ENCODE peak calls at places on chromosomes 7 and 10, in six cellular contexts. B, L, D, U, A and I are unnamed samples.
A peak's percentile ranks its signal among the peaks of the same experiment; 100 is the strongest.

GRCh38 chr7:5429253-5429856 is 5.7 kb upstream of the TNRC18 start:
- DNase-seq in B (peak; percentile 75), A (peak; percentile 80), D (no peak), L (peak; percentile 47), U (no peak), I (peak; percentile 72)

GRCh38 chr7:83936056-83936703 is 258.4 kb downstream of the SEMA3A start:
- DNase-seq in U (peak; percentile 76), D (peak; percentile 54), A (peak; percentile 75), L (peak; percentile 81), B (peak; percentile 66), I (peak; percentile 52)

GRCh38 chr7:142379445-142379844 is 121.6 kb upstream of the PRSS58 start:
- DNase-seq in U (no peak), L (no peak), A (no peak), D (no peak), B (no peak), I (no peak)

GRCh38 chr7:91240546-91240945 is 23.7 kb upstream of the FZD1 start:
- DNase-seq in B (no peak), L (peak; percentile 51), A (peak; percentile 63), D (no peak), U (no peak), I (no peak)

GRCh38 chr10:129105266-129105665 is 361.8 kb upstream of the MGMT start:
- DNase-seq in A (peak; percentile 42), U (no peak), D (no peak), L (peak; percentile 66), B (no peak), I (no peak)

GRCh38 chr10:99084161-99084560 is 151.5 kb downstream of the HPSE2 start:
- DNase-seq in B (no peak), L (no peak), U (no peak), A (no peak), D (no peak), I (no peak)

GRCh38 chr7:4849390-4849789 is 12.4 kb downstream of the PAPOLB start:
- DNase-seq in A (no peak), L (peak; percentile 26), D (peak; percentile 99), U (no peak), B (no peak), I (no peak)

GRCh38 chr10:5876181-5876768 is 13.4 kb downstream of the ANKRD16 start:
- DNase-seq in B (no peak), A (no peak), U (no peak), D (peak; percentile 61), L (peak; percentile 36), I (no peak)

GRCh38 chr7:39609462-39610149 is 13.8 kb upstream of the RALA start:
- DNase-seq in A (no peak), L (no peak), B (peak; percentile 76), U (peak; percentile 17), D (no peak), I (peak; percentile 54)

GRCh38 chr7:44678096-44678467 is 70.6 kb upstream of the ZMIZ2 start:
- DNase-seq in B (no peak), A (no peak), L (peak; percentile 18), D (peak; percentile 2), U (no peak), I (no peak)

DNA sequence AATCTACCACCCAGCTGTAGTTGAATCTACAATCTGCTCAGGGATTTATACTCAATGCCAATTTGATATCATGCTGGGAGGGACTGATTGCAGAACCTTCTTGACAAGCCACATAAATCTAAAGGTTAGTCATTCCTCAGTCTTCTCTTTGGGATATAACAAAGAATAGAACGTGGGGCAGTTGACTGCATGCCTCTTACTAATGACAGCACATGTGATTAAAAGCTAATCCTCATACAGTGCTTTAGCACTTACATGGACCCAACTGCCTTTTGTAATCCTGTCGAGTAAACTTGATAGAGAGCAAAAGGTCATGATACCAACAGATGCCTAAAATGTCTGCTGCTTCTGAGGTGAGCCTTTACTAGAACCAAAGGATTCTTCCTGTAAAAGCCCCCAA is 12.3 kb downstream of the KLHL7 start:
- DNase-seq in L (peak; percentile 5), A (no peak), U (no peak), D (no peak), B (no peak), I (no peak)
- H2AK5ac ChIP-seq in L (no peak overlapping the region), A (no peak overlapping the region), U (no peak overlapping the region), D (no peak overlapping the region), B (no peak overlapping the region), I (no peak overlapping the region)

GRCh38 chr7:14834456-14834855 is 68.1 kb downstream of the DGKB start:
- DNase-seq in U (no peak), A (no peak), B (no peak), D (no peak), L (peak; percentile 43), I (no peak)
- H4K91ac ChIP-seq in U (no peak overlapping the region), A (no peak overlapping the region), B (no peak overlapping the region), D (no peak overlapping the region), L (no peak overlapping the region), I (no peak overlapping the region)

GRCh38 chr10:72258617-72259016 is 15.1 kb upstream of the DDIT4 start:
- DNase-seq in A (no peak), B (no peak), D (no peak), U (no peak), L (no peak), I (no peak)

GRCh38 chr10:72260215-72260587 is 13.5 kb upstream of the DDIT4 start:
- DNase-seq in A (no peak), U (no peak), D (no peak), B (no peak), L (no peak), I (no peak)

GRCh38 chr10:72261323-72262018 is 12.3 kb upstream of the DDIT4 start:
- DNase-seq in L (no peak), D (peak; percentile 13), B (no peak), A (no peak), U (no peak), I (no peak)

GRCh38 chr10:72260588-72261322 is 13.0 kb upstream of the DDIT4 start:
- DNase-seq in L (peak; percentile 62), B (peak; percentile 96), A (peak; percentile 91), D (peak; percentile 13), U (peak; percentile 97), I (peak; percentile 97)

GRCh38 chr10:72259491-72260214 is 14.1 kb upstream of the DDIT4 start:
- DNase-seq in D (no peak), L (peak; percentile 80), U (no peak), B (no peak), A (peak; percentile 70), I (no peak)
- H2AK5ac ChIP-seq in D (peak overlapping the region; percentile 50), L (peak overlapping the region; percentile 81), U (no peak overlapping the region), B (peak overlapping the region; percentile 18), A (peak overlapping the region; percentile 85), I (no peak overlapping the region)

DNA sequence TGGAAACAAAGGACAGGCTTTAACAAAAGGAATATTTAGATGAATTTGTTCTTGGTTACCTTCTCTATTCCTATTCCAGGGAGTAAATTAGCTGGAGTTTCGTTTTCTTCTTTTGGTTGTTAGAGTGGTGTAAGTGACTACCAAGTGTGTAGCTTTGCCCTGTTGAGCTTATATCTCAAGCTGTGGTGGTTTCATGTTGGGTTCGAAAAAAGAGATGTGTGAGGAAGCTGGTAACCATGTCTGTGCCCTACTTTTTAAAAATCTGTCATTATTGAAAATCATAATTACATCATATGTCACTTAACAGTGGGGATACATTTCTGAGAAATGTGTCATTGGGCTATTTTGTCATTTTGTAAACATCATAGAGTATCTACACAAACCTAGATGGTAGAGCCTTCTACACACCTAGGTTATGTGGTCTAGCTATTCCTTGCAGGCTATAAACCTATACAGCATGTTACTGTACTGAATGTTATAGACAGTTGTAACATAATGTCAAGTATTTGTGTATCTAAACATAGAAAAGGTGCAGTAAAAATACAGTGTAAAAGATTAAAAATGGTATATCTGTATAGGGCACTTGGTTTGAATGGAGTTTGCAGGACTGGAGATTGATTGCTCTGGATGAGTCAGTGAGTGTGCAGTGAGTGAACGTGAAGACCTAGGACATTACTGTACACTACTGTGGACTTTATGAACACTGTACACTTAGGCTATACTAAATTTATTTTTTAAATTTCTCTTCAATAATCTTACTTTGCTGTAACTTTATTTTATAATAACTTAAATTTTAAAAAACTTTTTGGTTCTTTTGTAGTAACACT is 90.4 kb downstream of the SEPTIN7 start:
- DNase-seq in B (no peak), A (no peak), L (no peak), U (no peak), D (no peak), I (no peak)
- H4K91ac ChIP-seq in B (no peak overlapping the region), A (no peak overlapping the region), L (no peak overlapping the region), U (no peak overlapping the region), D (no peak overlapping the region), I (no peak overlapping the region)

GRCh38 chr7:150370612-150371071 is 2.0 kb downstream of the REPIN1 start:
- DNase-seq in L (peak; percentile 80), D (no peak), A (peak; percentile 80), B (no peak), U (no peak), I (no peak)
- H2AK5ac ChIP-seq in L (peak overlapping the region; percentile 43), D (peak overlapping the region; percentile 17), A (no peak overlapping the region), B (peak overlapping the region; percentile 89), U (no peak overlapping the region), I (no peak overlapping the region)